ENCODE peak calls at places on chromosomes 4 and X, in six cellular contexts. N, S, F, O, H and J are unnamed samples.
A peak's percentile ranks its signal among the peaks of the same experiment; 100 is the strongest.

GRCh38 chrX:40008841-40009461 is 88.8 kb downstream of the BCOR start:
- DNase-seq in S (no peak), H (peak; percentile 33), O (no peak), N (no peak), F (no peak), J (no peak)

GRCh38 chr4:89724716-89725115 is 112.2 kb downstream of the SNCA start:
- DNase-seq in F (no peak), S (no peak), N (no peak), O (no peak), H (no peak), J (no peak)

GRCh38 chrX:40468033-40468979 is 112.5 kb upstream of the ATP6AP2 start:
- DNase-seq in F (peak; percentile 46), O (no peak), S (peak; percentile 4), H (peak; percentile 48), N (no peak), J (peak; percentile 76)

GRCh38 chr4:186684220-186684619 is 39.4 kb downstream of the FAT1 start:
- DNase-seq in H (no peak), S (no peak), N (no peak), O (no peak), F (no peak), J (no peak)

GRCh38 chrX:71917621-71918341 is 7.1 kb downstream of the NHSL2 start:
- DNase-seq in O (no peak), N (no peak), F (no peak), S (no peak), H (no peak), J (no peak)

GRCh38 chr4:123438031-123438430 is 41.4 kb downstream of the SPRY1 start:
- DNase-seq in N (no peak), F (no peak), O (no peak), S (no peak), H (no peak), J (peak; percentile 66)

GRCh38 chr4:142812091-142812490 is 34.0 kb downstream of the INPP4B start:
- DNase-seq in H (no peak), O (no peak), S (no peak), N (no peak), F (no peak), J (no peak)

GRCh38 chr4:16643852-16644251 is 254.6 kb downstream of the LDB2 start:
- DNase-seq in S (no peak), N (no peak), O (no peak), F (no peak), H (no peak), J (no peak)

GRCh38 chrX:18886344-18887161 is 97.4 kb downstream of the PHKA2 start:
- DNase-seq in S (peak; percentile 35), N (no peak), H (peak; percentile 77), O (peak; percentile 25), F (peak; percentile 69), J (peak; percentile 83)

GRCh38 chrX:46929439-46930018 is 17.3 kb downstream of the JADE3 start:
- DNase-seq in S (no peak), N (no peak), F (no peak), O (no peak), H (no peak), J (no peak)

GRCh38 chr4:29277381-29277780 is 1442.8 kb upstream of the PCDH7 start:
- DNase-seq in F (no peak), S (no peak), N (no peak), H (no peak), O (no peak), J (no peak)

GRCh38 chr4:15354790-15355418 is 72.9 kb upstream of the C1QTNF7 start:
- DNase-seq in H (no peak), S (no peak), F (no peak), N (no peak), O (no peak), J (no peak)

GRCh38 chr4:115229873-115230272 is 116.5 kb upstream of the NDST4 start:
- DNase-seq in N (no peak), O (no peak), H (no peak), F (no peak), S (no peak), J (no peak)

GRCh38 chr4:122053186-122053585 is 98.9 kb upstream of the BLTP1 start:
- DNase-seq in S (no peak), N (no peak), H (no peak), F (no peak), O (no peak), J (no peak)

GRCh38 chrX:150475466-150475865 is 93.0 kb upstream of the MTM1 start:
- DNase-seq in N (no peak), H (no peak), O (no peak), S (no peak), F (no peak), J (no peak)

GRCh38 chr4:65791807-65792308 is 121.6 kb upstream of the EPHA5 start:
- DNase-seq in H (no peak), F (no peak), O (no peak), N (no peak), S (no peak), J (no peak)

GRCh38 chr4:139665690-139666529 is at the start of gene MGST2:
- DNase-seq in S (no peak), O (no peak), F (peak; percentile 58), H (peak; percentile 88), N (no peak), J (peak; percentile 83)

GRCh38 chr4:616911-617643 is 8.3 kb upstream of the PDE6B start:
- DNase-seq in N (no peak), F (no peak), O (no peak), H (no peak), S (no peak), J (no peak)

GRCh38 chr4:53459548-53459947 is 82.1 kb downstream of the FIP1L1 start:
- DNase-seq in H (no peak), O (no peak), N (no peak), F (no peak), S (no peak), J (no peak)

GRCh38 chr4:176034498-176034897 is 31.1 kb upstream of the WDR17 start:
- DNase-seq in S (no peak), O (no peak), H (no peak), F (no peak), N (no peak), J (no peak)

GRCh38 chr4:186854256-186854655 is 130.6 kb upstream of the FAT1 start:
- DNase-seq in F (no peak), O (no peak), H (no peak), S (no peak), N (no peak), J (no peak)

GRCh38 chrX:68650491-68650890 is 3.0 kb downstream of the STARD8 start:
- DNase-seq in O (no peak), S (no peak), N (no peak), H (no peak), F (no peak), J (no peak)

GRCh38 chrX:5295004-5295403 is 933.7 kb downstream of the NLGN4X start:
- DNase-seq in N (no peak), F (no peak), O (no peak), S (no peak), H (no peak), J (no peak)

GRCh38 chr4:186297013-186297645 is 31.1 kb downstream of the F11 start:
- DNase-seq in F (peak; percentile 10), S (no peak), N (no peak), O (no peak), H (no peak), J (peak; percentile 8)

GRCh38 chrX:123846598-123847038 is 13.2 kb upstream of the XIAP start:
- DNase-seq in F (no peak), S (no peak), O (no peak), H (no peak), N (no peak), J (no peak)

GRCh38 chr4:102527695-102528094 is 26.5 kb downstream of the NFKB1 start:
- DNase-seq in F (no peak), O (no peak), H (no peak), N (no peak), S (no peak), J (no peak)

GRCh38 chr4:19309365-19309764 is 942.3 kb upstream of the SLIT2 start:
- DNase-seq in H (no peak), N (no peak), F (no peak), S (no peak), O (no peak), J (no peak)

GRCh38 chr4:9980898-9981297 is 40.4 kb downstream of the SLC2A9 start:
- DNase-seq in S (no peak), O (no peak), N (no peak), F (no peak), H (no peak), J (no peak)

GRCh38 chr4:924107-925096 is 7.7 kb downstream of the GAK start:
- DNase-seq in F (no peak), N (no peak), H (no peak), O (no peak), S (no peak), J (no peak)

GRCh38 chr4:183335369-183335940 is 13.2 kb upstream of the CLDN24 start:
- DNase-seq in O (no peak), N (no peak), F (no peak), S (no peak), H (no peak), J (no peak)

GRCh38 chr4:72507167-72507566 is 61.9 kb downstream of the ADAMTS3 start:
- DNase-seq in H (no peak), F (no peak), S (no peak), N (no peak), O (no peak), J (no peak)

GRCh38 chrX:40299502-40300118 is 201.9 kb upstream of the BCOR start:
- DNase-seq in H (no peak), O (no peak), F (no peak), N (no peak), S (no peak), J (no peak)

GRCh38 chr4:185803015-185803414 is 9.0 kb downstream of the SORBS2 start:
- DNase-seq in N (no peak), S (no peak), F (no peak), H (no peak), O (no peak), J (no peak)

GRCh38 chrX:20060961-20061868 is 55.5 kb downstream of the MAP7D2 start:
- DNase-seq in S (no peak), F (no peak), O (no peak), N (no peak), H (peak; percentile 14), J (no peak)

GRCh38 chr4:8836664-8837171 is 34.9 kb downstream of the HMX1 start:
- DNase-seq in O (no peak), H (no peak), N (no peak), F (no peak), S (no peak), J (no peak)

GRCh38 chr4:54571293-54571723 is 86.4 kb upstream of the KIT start:
- DNase-seq in S (no peak), N (no peak), O (no peak), H (no peak), F (no peak), J (no peak)

GRCh38 chr4:185847352-185848078 is 35.5 kb upstream of the SORBS2 start:
- DNase-seq in H (no peak), O (no peak), S (no peak), N (no peak), F (peak; percentile 8), J (no peak)

GRCh38 chr4:80026080-80026479 is 46.9 kb downstream of the ANTXR2 start:
- DNase-seq in O (no peak), S (no peak), H (no peak), N (no peak), F (no peak), J (no peak)